ENCODE peak calls at places on chromosome 5, in eight cellular contexts. One of them, this sample, is unnamed.
A peak's percentile ranks its signal among the peaks of the same experiment; 100 is the strongest.

GRCh38 chr5:43603535-43604363 is 769 bp downstream of the NNT start:
- DNase-seq in neural progenitor cell: peak; percentile 35
- DNase-seq in upper lobe of left lung: peak; percentile 75
- DNase-seq in HL-60: peak; percentile 57
- DNase-seq in SK-N-SH: peak; percentile 84
- DNase-seq in AG04450: no peak
- DNase-seq in cardiac muscle cell: peak; percentile 29
- DNase-seq in choroid plexus epithelial cell: peak; percentile 34
- DNase-seq in this sample: peak; percentile 20

GRCh38 chr5:34843482-34843881 is 4.5 kb downstream of the TTC23L start:
- DNase-seq in cardiac muscle cell: no peak
- DNase-seq in SK-N-SH: no peak
- DNase-seq in neural progenitor cell: no peak
- DNase-seq in AG04450: no peak
- DNase-seq in HL-60: no peak
- DNase-seq in upper lobe of left lung: no peak
- DNase-seq in choroid plexus epithelial cell: peak; percentile 76
- DNase-seq in this sample: no peak

GRCh38 chr5:91178461-91178860 is 204.7 kb downstream of the ARRDC3 start:
- DNase-seq in choroid plexus epithelial cell: peak; percentile 89
- DNase-seq in cardiac muscle cell: peak; percentile 75
- DNase-seq in neural progenitor cell: no peak
- DNase-seq in upper lobe of left lung: no peak
- DNase-seq in HL-60: peak; percentile 43
- DNase-seq in AG04450: no peak
- DNase-seq in SK-N-SH: no peak
- DNase-seq in this sample: no peak

GRCh38 chr5:35482167-35482755 is 135.4 kb upstream of the SPEF2 start:
- DNase-seq in HL-60: no peak
- DNase-seq in choroid plexus epithelial cell: no peak
- DNase-seq in neural progenitor cell: no peak
- DNase-seq in cardiac muscle cell: no peak
- DNase-seq in AG04450: no peak
- DNase-seq in SK-N-SH: no peak
- DNase-seq in upper lobe of left lung: no peak
- DNase-seq in this sample: no peak

GRCh38 chr5:178338750-178339144 is 106.1 kb upstream of the PHYKPL start:
- DNase-seq in SK-N-SH: no peak
- DNase-seq in upper lobe of left lung: no peak
- DNase-seq in HL-60: no peak
- DNase-seq in neural progenitor cell: no peak
- DNase-seq in AG04450: no peak
- DNase-seq in choroid plexus epithelial cell: no peak
- DNase-seq in cardiac muscle cell: no peak
- DNase-seq in this sample: no peak

GRCh38 chr5:146818790-146819189 is 59.8 kb downstream of the PPP2R2B start:
- DNase-seq in HL-60: no peak
- DNase-seq in AG04450: no peak
- DNase-seq in upper lobe of left lung: no peak
- DNase-seq in neural progenitor cell: no peak
- DNase-seq in choroid plexus epithelial cell: no peak
- DNase-seq in cardiac muscle cell: no peak
- DNase-seq in SK-N-SH: no peak
- DNase-seq in this sample: no peak

GRCh38 chr5:76403963-76404693 is 1.0 kb downstream of the IQGAP2 start:
- DNase-seq in upper lobe of left lung: no peak
- DNase-seq in HL-60: peak; percentile 39
- DNase-seq in SK-N-SH: no peak
- DNase-seq in neural progenitor cell: peak; percentile 79
- DNase-seq in choroid plexus epithelial cell: peak; percentile 12
- DNase-seq in AG04450: no peak
- DNase-seq in cardiac muscle cell: no peak
- DNase-seq in this sample: peak; percentile 76

GRCh38 chr5:64872044-64872443 is 103.3 kb downstream of the CWC27 start:
- DNase-seq in choroid plexus epithelial cell: no peak
- DNase-seq in HL-60: no peak
- DNase-seq in cardiac muscle cell: no peak
- DNase-seq in neural progenitor cell: no peak
- DNase-seq in AG04450: no peak
- DNase-seq in upper lobe of left lung: no peak
- DNase-seq in SK-N-SH: no peak
- DNase-seq in this sample: no peak

GRCh38 chr5:169171495-169171894 is 129.4 kb downstream of the SLIT3 start:
- DNase-seq in neural progenitor cell: no peak
- DNase-seq in choroid plexus epithelial cell: no peak
- DNase-seq in AG04450: no peak
- DNase-seq in upper lobe of left lung: no peak
- DNase-seq in HL-60: no peak
- DNase-seq in cardiac muscle cell: no peak
- DNase-seq in SK-N-SH: no peak
- DNase-seq in this sample: no peak

GRCh38 chr5:59790399-59791130 is 103.0 kb downstream of the PDE4D start:
- DNase-seq in cardiac muscle cell: peak; percentile 66
- DNase-seq in neural progenitor cell: no peak
- DNase-seq in upper lobe of left lung: no peak
- DNase-seq in AG04450: no peak
- DNase-seq in SK-N-SH: no peak
- DNase-seq in choroid plexus epithelial cell: peak; percentile 77
- DNase-seq in HL-60: no peak
- DNase-seq in this sample: no peak

GRCh38 chr5:92553326-92553725 is 1027.7 kb downstream of the NR2F1-AS1 start:
- DNase-seq in SK-N-SH: no peak
- DNase-seq in upper lobe of left lung: no peak
- DNase-seq in neural progenitor cell: no peak
- DNase-seq in HL-60: no peak
- DNase-seq in AG04450: no peak
- DNase-seq in cardiac muscle cell: peak; percentile 20
- DNase-seq in choroid plexus epithelial cell: peak; percentile 31
- DNase-seq in this sample: no peak

GRCh38 chr5:68444833-68445232 is 229.3 kb downstream of the PIK3R1 start:
- DNase-seq in HL-60: no peak
- DNase-seq in choroid plexus epithelial cell: no peak
- DNase-seq in cardiac muscle cell: no peak
- DNase-seq in SK-N-SH: no peak
- DNase-seq in AG04450: no peak
- DNase-seq in neural progenitor cell: no peak
- DNase-seq in upper lobe of left lung: no peak
- DNase-seq in this sample: no peak

GRCh38 chr5:82257729-82258128 is 20.4 kb downstream of the RPS23 start:
- DNase-seq in upper lobe of left lung: no peak
- DNase-seq in choroid plexus epithelial cell: peak; percentile 37
- DNase-seq in neural progenitor cell: peak; percentile 15
- DNase-seq in cardiac muscle cell: no peak
- DNase-seq in HL-60: no peak
- DNase-seq in SK-N-SH: no peak
- DNase-seq in AG04450: no peak
- DNase-seq in this sample: no peak

GRCh38 chr5:173745123-173745522 is 128.7 kb upstream of the BOD1 start:
- DNase-seq in HL-60: no peak
- DNase-seq in AG04450: no peak
- DNase-seq in SK-N-SH: peak; percentile 51
- DNase-seq in choroid plexus epithelial cell: no peak
- DNase-seq in upper lobe of left lung: no peak
- DNase-seq in neural progenitor cell: no peak
- DNase-seq in cardiac muscle cell: no peak
- DNase-seq in this sample: no peak

GRCh38 chr5:141651728-141652105 is 499 bp upstream of the FCHSD1 start:
- DNase-seq in cardiac muscle cell: no peak
- DNase-seq in neural progenitor cell: no peak
- DNase-seq in choroid plexus epithelial cell: no peak
- DNase-seq in SK-N-SH: peak; percentile 50
- DNase-seq in AG04450: no peak
- DNase-seq in upper lobe of left lung: no peak
- DNase-seq in HL-60: no peak
- DNase-seq in this sample: no peak

GRCh38 chr5:97115932-97116331 is 26.5 kb downstream of the LIX1 start:
- DNase-seq in SK-N-SH: no peak
- DNase-seq in AG04450: no peak
- DNase-seq in choroid plexus epithelial cell: no peak
- DNase-seq in cardiac muscle cell: no peak
- DNase-seq in neural progenitor cell: no peak
- DNase-seq in HL-60: no peak
- DNase-seq in upper lobe of left lung: no peak
- DNase-seq in this sample: no peak

GRCh38 chr5:62732677-62733121 is 154.1 kb downstream of the LRRC70 start:
- DNase-seq in AG04450: no peak
- DNase-seq in cardiac muscle cell: peak; percentile 33
- DNase-seq in neural progenitor cell: no peak
- DNase-seq in SK-N-SH: no peak
- DNase-seq in choroid plexus epithelial cell: peak; percentile 10
- DNase-seq in HL-60: peak; percentile 61
- DNase-seq in upper lobe of left lung: no peak
- DNase-seq in this sample: no peak

GRCh38 chr5:131005963-131006684 is 158.9 kb downstream of the HINT1 start:
- DNase-seq in choroid plexus epithelial cell: peak; percentile 2
- DNase-seq in cardiac muscle cell: no peak
- DNase-seq in neural progenitor cell: peak; percentile 33
- DNase-seq in upper lobe of left lung: no peak
- DNase-seq in AG04450: no peak
- DNase-seq in SK-N-SH: no peak
- DNase-seq in HL-60: no peak
- DNase-seq in this sample: no peak
- TF ChIP-seq CTCF in choroid plexus epithelial cell: no peak
- TF ChIP-seq CTCF in cardiac muscle cell: no peak
- TF ChIP-seq CTCF in neural progenitor cell: peak; percentile 49
- TF ChIP-seq CTCF in upper lobe of left lung: no peak
- TF ChIP-seq CTCF in AG04450: no peak
- TF ChIP-seq CTCF in SK-N-SH: peak; percentile 50
- TF ChIP-seq CTCF in HL-60: no peak
- TF ChIP-seq CTCF in this sample: peak; percentile 12

GRCh38 chr5:74478328-74478727 is 162.2 kb downstream of the ENC1 start:
- DNase-seq in neural progenitor cell: no peak
- DNase-seq in AG04450: no peak
- DNase-seq in cardiac muscle cell: no peak
- DNase-seq in choroid plexus epithelial cell: no peak
- DNase-seq in SK-N-SH: no peak
- DNase-seq in HL-60: no peak
- DNase-seq in upper lobe of left lung: no peak
- DNase-seq in this sample: no peak
- H3K4me3 ChIP-seq in neural progenitor cell: no peak overlapping the region
- H3K4me3 ChIP-seq in AG04450: no peak overlapping the region
- H3K4me3 ChIP-seq in cardiac muscle cell: no peak overlapping the region
- H3K4me3 ChIP-seq in choroid plexus epithelial cell: no peak overlapping the region
- H3K4me3 ChIP-seq in SK-N-SH: no peak overlapping the region
- H3K4me3 ChIP-seq in HL-60: no peak overlapping the region
- H3K4me3 ChIP-seq in upper lobe of left lung: no peak overlapping the region
- H3K4me3 ChIP-seq in this sample: no peak overlapping the region

GRCh38 chr5:144141581-144141980 is 28.9 kb downstream of the YIPF5 start:
- DNase-seq in HL-60: no peak
- DNase-seq in upper lobe of left lung: no peak
- DNase-seq in neural progenitor cell: no peak
- DNase-seq in choroid plexus epithelial cell: no peak
- DNase-seq in AG04450: no peak
- DNase-seq in SK-N-SH: no peak
- DNase-seq in cardiac muscle cell: no peak
- DNase-seq in this sample: no peak

GRCh38 chr5:144142826-144143167 is 27.7 kb downstream of the YIPF5 start:
- DNase-seq in HL-60: no peak
- DNase-seq in cardiac muscle cell: no peak
- DNase-seq in AG04450: no peak
- DNase-seq in choroid plexus epithelial cell: no peak
- DNase-seq in neural progenitor cell: no peak
- DNase-seq in upper lobe of left lung: no peak
- DNase-seq in SK-N-SH: no peak
- DNase-seq in this sample: no peak

GRCh38 chr5:144142030-144142825 is 28.2 kb downstream of the YIPF5 start:
- DNase-seq in AG04450: peak; percentile 7
- DNase-seq in cardiac muscle cell: peak; percentile 65
- DNase-seq in upper lobe of left lung: no peak
- DNase-seq in HL-60: no peak
- DNase-seq in SK-N-SH: peak; percentile 36
- DNase-seq in neural progenitor cell: peak; percentile 65
- DNase-seq in choroid plexus epithelial cell: peak; percentile 75
- DNase-seq in this sample: no peak

GRCh38 chr5:144144956-144145751 is 25.3 kb downstream of the YIPF5 start:
- DNase-seq in choroid plexus epithelial cell: peak; percentile 20
- DNase-seq in HL-60: no peak
- DNase-seq in cardiac muscle cell: peak; percentile 32
- DNase-seq in neural progenitor cell: no peak
- DNase-seq in SK-N-SH: no peak
- DNase-seq in AG04450: no peak
- DNase-seq in upper lobe of left lung: no peak
- DNase-seq in this sample: no peak

DNA sequence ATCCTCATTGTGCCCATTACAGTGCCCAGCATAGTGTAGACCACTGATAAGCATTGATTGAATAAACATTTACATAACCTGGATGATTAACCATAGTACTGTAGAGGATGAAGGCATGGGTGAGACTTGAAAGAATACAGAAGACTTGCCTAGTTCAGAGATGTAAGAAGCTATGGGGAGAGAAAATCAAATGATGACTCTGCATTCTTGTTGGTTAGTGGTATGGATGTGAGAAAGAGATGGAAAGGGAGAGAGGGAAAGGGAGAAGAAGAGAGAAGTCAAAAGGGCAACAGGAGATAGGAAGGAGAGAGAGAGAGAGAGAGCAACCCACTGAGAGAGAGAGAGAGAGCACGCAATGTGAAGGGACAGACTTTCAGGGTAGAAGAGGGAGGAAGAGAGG is 26.8 kb downstream of the YIPF5 start:
- DNase-seq in SK-N-SH: no peak
- DNase-seq in AG04450: no peak
- DNase-seq in HL-60: no peak
- DNase-seq in cardiac muscle cell: no peak
- DNase-seq in neural progenitor cell: no peak
- DNase-seq in choroid plexus epithelial cell: no peak
- DNase-seq in upper lobe of left lung: no peak
- DNase-seq in this sample: no peak
- TF ChIP-seq CTCF in SK-N-SH: no peak
- TF ChIP-seq CTCF in AG04450: no peak
- TF ChIP-seq CTCF in HL-60: no peak
- TF ChIP-seq CTCF in cardiac muscle cell: no peak
- TF ChIP-seq CTCF in neural progenitor cell: no peak
- TF ChIP-seq CTCF in choroid plexus epithelial cell: no peak
- TF ChIP-seq CTCF in upper lobe of left lung: no peak
- TF ChIP-seq CTCF in this sample: no peak

GRCh38 chr5:126363658-126364057 is 59.6 kb upstream of the GRAMD2B start:
- DNase-seq in cardiac muscle cell: peak; percentile 59
- DNase-seq in SK-N-SH: no peak
- DNase-seq in upper lobe of left lung: no peak
- DNase-seq in HL-60: peak; percentile 7
- DNase-seq in neural progenitor cell: no peak
- DNase-seq in choroid plexus epithelial cell: peak; percentile 64
- DNase-seq in AG04450: no peak
- DNase-seq in this sample: no peak

GRCh38 chr5:126366199-126366560 is 57.0 kb upstream of the GRAMD2B start:
- DNase-seq in choroid plexus epithelial cell: no peak
- DNase-seq in neural progenitor cell: no peak
- DNase-seq in upper lobe of left lung: no peak
- DNase-seq in SK-N-SH: no peak
- DNase-seq in AG04450: no peak
- DNase-seq in HL-60: no peak
- DNase-seq in cardiac muscle cell: no peak
- DNase-seq in this sample: no peak

GRCh38 chr5:126368239-126368812 is 54.9 kb upstream of the GRAMD2B start:
- DNase-seq in upper lobe of left lung: no peak
- DNase-seq in SK-N-SH: no peak
- DNase-seq in HL-60: no peak
- DNase-seq in choroid plexus epithelial cell: no peak
- DNase-seq in AG04450: no peak
- DNase-seq in neural progenitor cell: peak; percentile 73
- DNase-seq in cardiac muscle cell: no peak
- DNase-seq in this sample: no peak

GRCh38 chr5:126364206-126364902 is 58.9 kb upstream of the GRAMD2B start:
- DNase-seq in neural progenitor cell: no peak
- DNase-seq in choroid plexus epithelial cell: no peak
- DNase-seq in HL-60: no peak
- DNase-seq in SK-N-SH: no peak
- DNase-seq in upper lobe of left lung: no peak
- DNase-seq in cardiac muscle cell: no peak
- DNase-seq in AG04450: no peak
- DNase-seq in this sample: no peak

GRCh38 chr5:126365446-126366198 is 57.6 kb upstream of the GRAMD2B start:
- DNase-seq in cardiac muscle cell: peak; percentile 66
- DNase-seq in AG04450: no peak
- DNase-seq in neural progenitor cell: no peak
- DNase-seq in choroid plexus epithelial cell: no peak
- DNase-seq in upper lobe of left lung: no peak
- DNase-seq in SK-N-SH: no peak
- DNase-seq in HL-60: no peak
- DNase-seq in this sample: no peak
- H3K4me3 ChIP-seq in cardiac muscle cell: no peak overlapping the region
- H3K4me3 ChIP-seq in AG04450: no peak overlapping the region
- H3K4me3 ChIP-seq in neural progenitor cell: no peak overlapping the region
- H3K4me3 ChIP-seq in choroid plexus epithelial cell: no peak overlapping the region
- H3K4me3 ChIP-seq in upper lobe of left lung: no peak overlapping the region
- H3K4me3 ChIP-seq in SK-N-SH: no peak overlapping the region
- H3K4me3 ChIP-seq in HL-60: no peak overlapping the region
- H3K4me3 ChIP-seq in this sample: no peak overlapping the region